ENCODE peak calls at places on chromosome 6, in nine cellular contexts. One of them, this sample, is unnamed.

GRCh38 chr6:122428781-122429180 is 29.3 kb downstream of the HSF2 start:
- DNase-seq in psoas muscle: no peak
- DNase-seq in CD4-positive, CD25-positive, alpha-beta regulatory T cell: no peak
- DNase-seq in spleen: no peak
- DNase-seq in iPS DF 6.9: no peak
- DNase-seq in Panc1: no peak
- DNase-seq in aorta: no peak
- DNase-seq in Peyer's patch: no peak
- DNase-seq in neural progenitor cell: no peak
- DNase-seq in this sample: no peak

GRCh38 chr6:4486543-4487319 is 289.5 kb upstream of the CDYL start:
- DNase-seq in psoas muscle: no peak
- DNase-seq in CD4-positive, CD25-positive, alpha-beta regulatory T cell: no peak
- DNase-seq in spleen: no peak
- DNase-seq in iPS DF 6.9: no peak
- DNase-seq in Panc1: no peak
- DNase-seq in aorta: no peak
- DNase-seq in Peyer's patch: no peak
- DNase-seq in neural progenitor cell: no peak
- DNase-seq in this sample: no peak

GRCh38 chr6:133774356-133774755 is 114.6 kb upstream of the TCF21 start:
- DNase-seq in psoas muscle: no peak
- DNase-seq in CD4-positive, CD25-positive, alpha-beta regulatory T cell: no peak
- DNase-seq in spleen: no peak
- DNase-seq in iPS DF 6.9: no peak
- DNase-seq in Panc1: no peak
- DNase-seq in aorta: no peak
- DNase-seq in Peyer's patch: no peak
- DNase-seq in neural progenitor cell: no peak
- DNase-seq in this sample: no peak

GRCh38 chr6:37489697-37490336 is 9.9 kb downstream of the CCDC167 start:
- DNase-seq in psoas muscle: no peak
- DNase-seq in CD4-positive, CD25-positive, alpha-beta regulatory T cell: peak; percentile 33
- DNase-seq in spleen: no peak
- DNase-seq in iPS DF 6.9: no peak
- DNase-seq in Panc1: no peak
- DNase-seq in aorta: no peak
- DNase-seq in Peyer's patch: peak; percentile 49
- DNase-seq in neural progenitor cell: no peak
- DNase-seq in this sample: no peak

GRCh38 chr6:53744321-53744720 is 50.5 kb upstream of the LRRC1 start:
- DNase-seq in psoas muscle: no peak
- DNase-seq in CD4-positive, CD25-positive, alpha-beta regulatory T cell: no peak
- DNase-seq in spleen: no peak
- DNase-seq in iPS DF 6.9: no peak
- DNase-seq in Panc1: no peak
- DNase-seq in aorta: no peak
- DNase-seq in Peyer's patch: no peak
- DNase-seq in neural progenitor cell: no peak
- DNase-seq in this sample: no peak

GRCh38 chr6:128478230-128479047 is 42.0 kb downstream of the PTPRK start:
- DNase-seq in psoas muscle: no peak
- DNase-seq in CD4-positive, CD25-positive, alpha-beta regulatory T cell: no peak
- DNase-seq in spleen: no peak
- DNase-seq in iPS DF 6.9: no peak
- DNase-seq in Panc1: no peak
- DNase-seq in aorta: no peak
- DNase-seq in Peyer's patch: no peak
- DNase-seq in neural progenitor cell: no peak
- DNase-seq in this sample: peak; percentile 61

GRCh38 chr6:132161283-132161682 is 210.1 kb upstream of the CCN2 start:
- DNase-seq in psoas muscle: no peak
- DNase-seq in CD4-positive, CD25-positive, alpha-beta regulatory T cell: no peak
- DNase-seq in spleen: no peak
- DNase-seq in iPS DF 6.9: peak; percentile 22
- DNase-seq in Panc1: peak; percentile 22
- DNase-seq in aorta: no peak
- DNase-seq in Peyer's patch: no peak
- DNase-seq in neural progenitor cell: peak; percentile 50
- DNase-seq in this sample: peak; percentile 30

GRCh38 chr6:169618526-169619490 is 83.0 kb downstream of the WDR27 start:
- DNase-seq in psoas muscle: no peak
- DNase-seq in CD4-positive, CD25-positive, alpha-beta regulatory T cell: no peak
- DNase-seq in spleen: no peak
- DNase-seq in iPS DF 6.9: no peak
- DNase-seq in Panc1: no peak
- DNase-seq in aorta: no peak
- DNase-seq in Peyer's patch: no peak
- DNase-seq in neural progenitor cell: no peak
- DNase-seq in this sample: no peak

GRCh38 chr6:52513464-52513863 is 63.4 kb downstream of the TRAM2 start:
- DNase-seq in psoas muscle: no peak
- DNase-seq in CD4-positive, CD25-positive, alpha-beta regulatory T cell: no peak
- DNase-seq in spleen: no peak
- DNase-seq in iPS DF 6.9: no peak
- DNase-seq in Panc1: no peak
- DNase-seq in aorta: no peak
- DNase-seq in Peyer's patch: peak; percentile 38
- DNase-seq in neural progenitor cell: no peak
- DNase-seq in this sample: no peak

GRCh38 chr6:19837511-19838441 is 606 bp downstream of the ID4 start:
- DNase-seq in psoas muscle: peak; percentile 54
- DNase-seq in CD4-positive, CD25-positive, alpha-beta regulatory T cell: no peak
- DNase-seq in spleen: no peak
- DNase-seq in iPS DF 6.9: no peak
- DNase-seq in Panc1: no peak
- DNase-seq in aorta: peak; percentile 46
- DNase-seq in Peyer's patch: no peak
- DNase-seq in neural progenitor cell: peak; percentile 87
- DNase-seq in this sample: no peak

GRCh38 chr6:14108571-14109410 is 8.8 kb upstream of the CD83 start:
- DNase-seq in psoas muscle: peak; percentile 50
- DNase-seq in CD4-positive, CD25-positive, alpha-beta regulatory T cell: no peak
- DNase-seq in spleen: peak; percentile 85
- DNase-seq in iPS DF 6.9: no peak
- DNase-seq in Panc1: no peak
- DNase-seq in aorta: peak; percentile 80
- DNase-seq in Peyer's patch: peak; percentile 83
- DNase-seq in neural progenitor cell: no peak
- DNase-seq in this sample: no peak

GRCh38 chr6:105757512-105758200 is 328.5 kb upstream of the PRDM1 start:
- DNase-seq in psoas muscle: no peak
- DNase-seq in CD4-positive, CD25-positive, alpha-beta regulatory T cell: no peak
- DNase-seq in spleen: no peak
- DNase-seq in iPS DF 6.9: no peak
- DNase-seq in Panc1: no peak
- DNase-seq in aorta: no peak
- DNase-seq in Peyer's patch: no peak
- DNase-seq in neural progenitor cell: no peak
- DNase-seq in this sample: peak; percentile 95

GRCh38 chr6:142566628-142567396 is 265.0 kb downstream of the ADGRG6 start:
- DNase-seq in psoas muscle: no peak
- DNase-seq in CD4-positive, CD25-positive, alpha-beta regulatory T cell: peak; percentile 4
- DNase-seq in spleen: no peak
- DNase-seq in iPS DF 6.9: peak; percentile 72
- DNase-seq in Panc1: peak; percentile 53
- DNase-seq in aorta: no peak
- DNase-seq in Peyer's patch: peak; percentile 67
- DNase-seq in neural progenitor cell: peak; percentile 63
- DNase-seq in this sample: peak; percentile 34

GRCh38 chr6:8236956-8237355 is 134.6 kb upstream of the EEF1E1 start:
- DNase-seq in psoas muscle: no peak
- DNase-seq in CD4-positive, CD25-positive, alpha-beta regulatory T cell: no peak
- DNase-seq in spleen: no peak
- DNase-seq in iPS DF 6.9: no peak
- DNase-seq in Panc1: no peak
- DNase-seq in aorta: no peak
- DNase-seq in Peyer's patch: no peak
- DNase-seq in neural progenitor cell: no peak
- DNase-seq in this sample: no peak

GRCh38 chr6:491233-491632 is 99.7 kb downstream of the IRF4 start:
- DNase-seq in psoas muscle: no peak
- DNase-seq in CD4-positive, CD25-positive, alpha-beta regulatory T cell: no peak
- DNase-seq in spleen: no peak
- DNase-seq in iPS DF 6.9: no peak
- DNase-seq in Panc1: no peak
- DNase-seq in aorta: no peak
- DNase-seq in Peyer's patch: peak; percentile 70
- DNase-seq in neural progenitor cell: no peak
- DNase-seq in this sample: no peak

GRCh38 chr6:130982941-130983456 is 80.0 kb downstream of the EPB41L2 start:
- DNase-seq in psoas muscle: no peak
- DNase-seq in CD4-positive, CD25-positive, alpha-beta regulatory T cell: no peak
- DNase-seq in spleen: no peak
- DNase-seq in iPS DF 6.9: no peak
- DNase-seq in Panc1: no peak
- DNase-seq in aorta: no peak
- DNase-seq in Peyer's patch: no peak
- DNase-seq in neural progenitor cell: no peak
- DNase-seq in this sample: no peak

GRCh38 chr6:93418448-93419303 is 683 bp downstream of the EPHA7 start:
- DNase-seq in psoas muscle: peak; percentile 42
- DNase-seq in CD4-positive, CD25-positive, alpha-beta regulatory T cell: no peak
- DNase-seq in spleen: peak; percentile 78
- DNase-seq in iPS DF 6.9: no peak
- DNase-seq in Panc1: no peak
- DNase-seq in aorta: peak; percentile 47
- DNase-seq in Peyer's patch: peak; percentile 45
- DNase-seq in neural progenitor cell: peak; percentile 92
- DNase-seq in this sample: peak; percentile 48

GRCh38 chr6:116476021-116476678 is 15.0 kb downstream of the CALHM6 start:
- DNase-seq in psoas muscle: no peak
- DNase-seq in CD4-positive, CD25-positive, alpha-beta regulatory T cell: no peak
- DNase-seq in spleen: no peak
- DNase-seq in iPS DF 6.9: no peak
- DNase-seq in Panc1: no peak
- DNase-seq in aorta: no peak
- DNase-seq in Peyer's patch: peak; percentile 67
- DNase-seq in neural progenitor cell: no peak
- DNase-seq in this sample: peak; percentile 48

GRCh38 chr6:131813991-131814390 is 6.2 kb downstream of the ENPP1 start:
- DNase-seq in psoas muscle: no peak
- DNase-seq in CD4-positive, CD25-positive, alpha-beta regulatory T cell: no peak
- DNase-seq in spleen: no peak
- DNase-seq in iPS DF 6.9: no peak
- DNase-seq in Panc1: no peak
- DNase-seq in aorta: no peak
- DNase-seq in Peyer's patch: no peak
- DNase-seq in neural progenitor cell: no peak
- DNase-seq in this sample: no peak

GRCh38 chr6:11426571-11426970 is 111.0 kb upstream of the TMEM170B start:
- DNase-seq in psoas muscle: peak; percentile 48
- DNase-seq in CD4-positive, CD25-positive, alpha-beta regulatory T cell: no peak
- DNase-seq in spleen: no peak
- DNase-seq in iPS DF 6.9: no peak
- DNase-seq in Panc1: no peak
- DNase-seq in aorta: no peak
- DNase-seq in Peyer's patch: peak; percentile 45
- DNase-seq in neural progenitor cell: no peak
- DNase-seq in this sample: no peak

GRCh38 chr6:11425431-11425871 is 112.1 kb upstream of the TMEM170B start:
- DNase-seq in psoas muscle: no peak
- DNase-seq in CD4-positive, CD25-positive, alpha-beta regulatory T cell: no peak
- DNase-seq in spleen: no peak
- DNase-seq in iPS DF 6.9: no peak
- DNase-seq in Panc1: no peak
- DNase-seq in aorta: no peak
- DNase-seq in Peyer's patch: no peak
- DNase-seq in neural progenitor cell: peak; percentile 66
- DNase-seq in this sample: no peak

GRCh38 chr6:11427091-11427739 is 110.3 kb upstream of the TMEM170B start:
- DNase-seq in psoas muscle: no peak
- DNase-seq in CD4-positive, CD25-positive, alpha-beta regulatory T cell: no peak
- DNase-seq in spleen: no peak
- DNase-seq in iPS DF 6.9: no peak
- DNase-seq in Panc1: no peak
- DNase-seq in aorta: no peak
- DNase-seq in Peyer's patch: no peak
- DNase-seq in neural progenitor cell: no peak
- DNase-seq in this sample: no peak

GRCh38 chr6:11424395-11425050 is 113.0 kb upstream of the TMEM170B start:
- DNase-seq in psoas muscle: no peak
- DNase-seq in CD4-positive, CD25-positive, alpha-beta regulatory T cell: no peak
- DNase-seq in spleen: no peak
- DNase-seq in iPS DF 6.9: no peak
- DNase-seq in Panc1: no peak
- DNase-seq in aorta: no peak
- DNase-seq in Peyer's patch: no peak
- DNase-seq in neural progenitor cell: no peak
- DNase-seq in this sample: no peak

GRCh38 chr6:11425876-11426275 is 111.7 kb upstream of the TMEM170B start:
- DNase-seq in psoas muscle: no peak
- DNase-seq in CD4-positive, CD25-positive, alpha-beta regulatory T cell: no peak
- DNase-seq in spleen: no peak
- DNase-seq in iPS DF 6.9: no peak
- DNase-seq in Panc1: no peak
- DNase-seq in aorta: no peak
- DNase-seq in Peyer's patch: no peak
- DNase-seq in neural progenitor cell: no peak
- DNase-seq in this sample: no peak
- H3K27ac ChIP-seq in psoas muscle: no peak overlapping the region
- H3K27ac ChIP-seq in CD4-positive, CD25-positive, alpha-beta regulatory T cell: no peak overlapping the region
- H3K27ac ChIP-seq in spleen: no peak overlapping the region
- H3K27ac ChIP-seq in iPS DF 6.9: no peak overlapping the region
- H3K27ac ChIP-seq in Panc1: no peak overlapping the region
- H3K27ac ChIP-seq in aorta: no peak overlapping the region
- H3K27ac ChIP-seq in Peyer's patch: no peak overlapping the region
- H3K27ac ChIP-seq in neural progenitor cell: no peak overlapping the region
- H3K27ac ChIP-seq in this sample: no peak overlapping the region

GRCh38 chr6:151417477-151417876 is 26.1 kb upstream of the ZBTB2 start:
- DNase-seq in psoas muscle: no peak
- DNase-seq in CD4-positive, CD25-positive, alpha-beta regulatory T cell: no peak
- DNase-seq in spleen: no peak
- DNase-seq in iPS DF 6.9: no peak
- DNase-seq in Panc1: no peak
- DNase-seq in aorta: no peak
- DNase-seq in Peyer's patch: no peak
- DNase-seq in neural progenitor cell: no peak
- DNase-seq in this sample: no peak
- H3K36me3 ChIP-seq in psoas muscle: peaks cover 89% of the 10 kb centered on the region
- H3K36me3 ChIP-seq in CD4-positive, CD25-positive, alpha-beta regulatory T cell: peaks cover 40% of the 10 kb centered on the region
- H3K36me3 ChIP-seq in spleen: peaks cover 30% of the 10 kb centered on the region
- H3K36me3 ChIP-seq in iPS DF 6.9: peaks cover 8% of the 10 kb centered on the region
- H3K36me3 ChIP-seq in Panc1: peaks cover 32% of the 10 kb centered on the region
- H3K36me3 ChIP-seq in aorta: peaks cover 2% of the 10 kb centered on the region
- H3K36me3 ChIP-seq in Peyer's patch: peaks cover 75% of the 10 kb centered on the region
- H3K36me3 ChIP-seq in neural progenitor cell: peaks cover 13% of the 10 kb centered on the region
- H3K36me3 ChIP-seq in this sample: no peaks in the 10 kb centered on the region

GRCh38 chr6:87181903-87182302 is 26.5 kb downstream of the ZNF292 start:
- DNase-seq in psoas muscle: no peak
- DNase-seq in CD4-positive, CD25-positive, alpha-beta regulatory T cell: no peak
- DNase-seq in spleen: no peak
- DNase-seq in iPS DF 6.9: no peak
- DNase-seq in Panc1: no peak
- DNase-seq in aorta: no peak
- DNase-seq in Peyer's patch: no peak
- DNase-seq in neural progenitor cell: no peak
- DNase-seq in this sample: no peak
- H3K27ac ChIP-seq in psoas muscle: no peak overlapping the region
- H3K27ac ChIP-seq in CD4-positive, CD25-positive, alpha-beta regulatory T cell: peak overlapping the region; percentile 69
- H3K27ac ChIP-seq in spleen: no peak overlapping the region
- H3K27ac ChIP-seq in iPS DF 6.9: no peak overlapping the region
- H3K27ac ChIP-seq in Panc1: no peak overlapping the region
- H3K27ac ChIP-seq in aorta: no peak overlapping the region
- H3K27ac ChIP-seq in Peyer's patch: no peak overlapping the region
- H3K27ac ChIP-seq in neural progenitor cell: no peak overlapping the region
- H3K27ac ChIP-seq in this sample: no peak overlapping the region

GRCh38 chr6:30644769-30645168 is 2.2 kb upstream of the C6orf136 start:
- DNase-seq in psoas muscle: no peak
- DNase-seq in CD4-positive, CD25-positive, alpha-beta regulatory T cell: no peak
- DNase-seq in spleen: no peak
- DNase-seq in iPS DF 6.9: no peak
- DNase-seq in Panc1: no peak
- DNase-seq in aorta: no peak
- DNase-seq in Peyer's patch: no peak
- DNase-seq in neural progenitor cell: no peak
- DNase-seq in this sample: no peak
- H3K36me3 ChIP-seq in psoas muscle: peaks cover 59% of the 10 kb centered on the region
- H3K36me3 ChIP-seq in CD4-positive, CD25-positive, alpha-beta regulatory T cell: peaks cover 3% of the 10 kb centered on the region
- H3K36me3 ChIP-seq in spleen: peaks cover 9% of the 10 kb centered on the region
- H3K36me3 ChIP-seq in iPS DF 6.9: peaks cover 9% of the 10 kb centered on the region
- H3K36me3 ChIP-seq in Panc1: no peaks in the 10 kb centered on the region
- H3K36me3 ChIP-seq in aorta: no peaks in the 10 kb centered on the region
- H3K36me3 ChIP-seq in Peyer's patch: peaks cover 38% of the 10 kb centered on the region
- H3K36me3 ChIP-seq in neural progenitor cell: no peaks in the 10 kb centered on the region
- H3K36me3 ChIP-seq in this sample: peaks cover 4% of the 10 kb centered on the region